ENCODE peak calls at places on chromosomes 1 and 21, in eight cellular contexts. F, K, H, S, D, Y, R and I are unnamed samples.

GRCh38 chr1:11340248-11340632 is 67.2 kb downstream of the UBIAD1 start:
- DNase-seq in S (no peak), Y (no peak), F (no peak), R (no peak), K (no peak), H (no peak), D (no peak), I (no peak)

GRCh38 chr1:100073531-100073930 is 59.2 kb downstream of the SASS6 start:
- DNase-seq in Y (no peak), F (no peak), D (no peak), H (no peak), S (no peak), R (no peak), K (no peak), I (no peak)

GRCh38 chr1:9068971-9069323 is 488 bp downstream of the SLC2A5 start:
- DNase-seq in F (no peak), D (no peak), Y (no peak), K (no peak), S (no peak), R (no peak), H (no peak), I (no peak)

GRCh38 chr1:157968503-157968902 is 24.9 kb upstream of the KIRREL1 start:
- DNase-seq in H (no peak), S (peak), Y (no peak), D (peak), R (no peak), K (no peak), F (no peak), I (peak)

GRCh38 chr21:38916214-38916964 is 110.7 kb downstream of the ETS2 start:
- DNase-seq in H (no peak), K (no peak), F (no peak), S (no peak), D (no peak), Y (no peak), R (no peak), I (no peak)

GRCh38 chr1:110064576-110065337 is 5.7 kb downstream of the ALX3 start:
- DNase-seq in H (no peak), S (no peak), R (no peak), F (no peak), K (no peak), D (no peak), Y (no peak), I (no peak)

GRCh38 chr1:24501371-24502167 is 1.1 kb upstream of the RCAN3 start:
- DNase-seq in F (no peak), D (no peak), Y (no peak), K (peak), R (no peak), S (no peak), H (no peak), I (no peak)

GRCh38 chr1:226983998-226984364 is 43.9 kb downstream of the COQ8A start:
- DNase-seq in D (no peak), F (no peak), K (no peak), Y (no peak), H (no peak), R (no peak), S (no peak), I (no peak)

GRCh38 chr1:234699795-234700665 is 90.1 kb upstream of the IRF2BP2 start:
- DNase-seq in F (no peak), K (no peak), D (peak), H (peak), S (peak), Y (no peak), R (no peak), I (peak)

GRCh38 chr1:211485480-211485857 is 6.5 kb downstream of the RD3 start:
- DNase-seq in F (no peak), Y (no peak), K (peak), R (no peak), D (no peak), S (no peak), H (no peak), I (no peak)

GRCh38 chr1:51792864-51793263 is 85.7 kb downstream of the NRDC start:
- DNase-seq in F (peak), R (no peak), H (no peak), K (no peak), Y (no peak), D (peak), S (no peak), I (peak)

GRCh38 chr1:175539986-175540385 is 203.4 kb downstream of the TNR start:
- DNase-seq in Y (no peak), F (no peak), H (no peak), K (no peak), S (no peak), R (no peak), D (no peak), I (no peak)

GRCh38 chr1:13628218-13628617 is 44.6 kb downstream of the PDPN start:
- DNase-seq in D (peak), S (no peak), R (no peak), F (no peak), H (no peak), Y (no peak), K (no peak), I (no peak)

GRCh38 chr21:32574946-32575925 is 10.1 kb downstream of the TCP10L start:
- DNase-seq in D (no peak), R (no peak), Y (no peak), K (no peak), F (no peak), H (no peak), S (no peak), I (no peak)

GRCh38 chr1:247528812-247529474 is 7.3 kb downstream of the OR2C3 start:
- DNase-seq in S (no peak), R (no peak), K (no peak), D (no peak), F (no peak), H (no peak), Y (no peak), I (no peak)

GRCh38 chr1:26224606-26225005 is 9.4 kb upstream of the CEP85 start:
- DNase-seq in H (no peak), F (no peak), D (no peak), S (no peak), K (no peak), R (no peak), Y (no peak), I (no peak)

DNA sequence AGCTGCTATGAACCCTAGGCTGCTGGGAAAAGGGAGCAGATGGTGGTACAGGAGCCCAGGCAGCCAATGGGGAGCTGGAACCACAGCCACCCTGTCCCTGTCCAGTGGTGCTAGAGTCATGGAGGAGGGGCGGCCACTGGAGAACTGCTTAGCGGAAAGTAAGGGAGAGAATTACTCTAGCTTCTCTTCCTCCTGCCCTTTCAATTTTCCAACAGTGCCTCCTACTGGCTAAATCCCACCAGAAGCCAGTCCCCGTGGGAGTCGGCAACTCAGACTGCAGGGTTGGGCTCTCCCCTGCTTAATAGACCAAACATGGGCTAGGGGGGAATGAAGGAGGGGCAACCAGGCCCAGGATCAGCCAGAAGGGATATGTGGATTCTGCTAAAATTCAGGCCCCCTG is 154.5 kb downstream of the ACTL8 start:
- DNase-seq in K (no peak), R (peak), H (no peak), D (peak), F (no peak), S (no peak), Y (peak), I (no peak)
- TF ChIP-seq CTCF in K (peak), R (no peak), H (no peak), D (peak), F (peak), S (no peak), Y (peak), I (peak)

GRCh38 chr1:235855811-235856429 is 10.8 kb downstream of the LYST start:
- DNase-seq in K (no peak), F (no peak), S (no peak), R (no peak), H (no peak), D (no peak), Y (no peak), I (no peak)
- TF ChIP-seq CTCF in K (no peak), F (no peak), S (no peak), R (no peak), H (no peak), D (no peak), Y (no peak), I (no peak)

GRCh38 chr1:225919906-225920305 is 4.1 kb downstream of the PYCR2 start:
- DNase-seq in F (peak), K (peak), H (no peak), R (no peak), Y (no peak), S (peak), D (peak), I (peak)

GRCh38 chr1:225923381-225923691 is 714 bp downstream of the PYCR2 start:
- DNase-seq in F (no peak), K (no peak), D (no peak), Y (no peak), S (no peak), R (no peak), H (no peak), I (no peak)

GRCh38 chr1:225926551-225927113 is 2.6 kb upstream of the PYCR2 start:
- DNase-seq in D (no peak), H (no peak), K (no peak), F (no peak), S (no peak), Y (no peak), R (no peak), I (no peak)

GRCh38 chr1:225921734-225922709 is 2.0 kb downstream of the PYCR2 start:
- DNase-seq in H (no peak), R (no peak), Y (no peak), K (no peak), F (no peak), D (no peak), S (no peak), I (no peak)

DNA sequence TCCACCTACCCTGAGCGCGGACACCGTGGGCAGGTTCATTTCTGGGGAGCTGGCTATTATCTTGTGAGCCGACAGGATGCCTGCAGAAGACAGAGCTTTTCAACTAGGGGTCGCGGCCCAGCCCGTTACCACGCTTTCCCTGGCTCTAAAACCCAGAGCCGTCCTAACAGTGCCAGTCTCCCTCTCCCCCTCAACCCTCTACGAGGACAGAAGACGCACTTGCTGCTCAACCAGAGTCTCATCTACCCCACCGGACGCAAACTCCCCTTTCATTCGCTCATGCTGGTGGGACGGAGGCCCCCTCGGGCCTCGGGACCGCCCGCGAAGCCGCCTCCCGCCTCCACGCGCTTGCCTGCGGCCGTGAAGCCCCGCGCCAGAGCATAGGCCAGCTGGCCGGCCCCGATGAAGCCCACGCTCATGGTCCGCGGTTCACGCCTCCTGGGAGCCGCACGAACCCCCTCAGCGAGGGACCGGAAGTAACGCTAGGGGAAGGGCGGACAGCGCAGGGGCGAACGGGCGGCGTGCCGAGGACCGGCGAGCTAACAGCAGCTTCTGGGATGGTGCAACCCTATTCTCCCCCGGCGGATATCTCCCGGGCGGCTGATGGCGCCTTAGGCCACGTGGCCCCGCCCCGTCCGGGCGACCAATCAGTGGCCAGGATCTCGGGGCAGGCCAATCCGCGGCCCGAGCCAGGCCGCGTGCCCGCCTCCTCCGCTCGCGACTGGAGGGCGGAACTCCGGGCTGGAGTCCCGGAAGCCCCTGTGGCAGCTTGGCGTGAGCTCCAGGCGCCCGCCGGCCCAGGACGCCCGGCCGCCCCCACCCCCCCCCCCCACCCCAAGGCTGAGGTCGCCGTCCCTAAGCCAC is at the start of gene PYCR2:
- DNase-seq in S (peak), K (peak), Y (peak), D (peak), H (peak), F (peak), R (peak), I (peak)
- TF ChIP-seq CTCF in S (no peak), K (no peak), Y (no peak), D (no peak), H (no peak), F (no peak), R (no peak), I (no peak)

DNA sequence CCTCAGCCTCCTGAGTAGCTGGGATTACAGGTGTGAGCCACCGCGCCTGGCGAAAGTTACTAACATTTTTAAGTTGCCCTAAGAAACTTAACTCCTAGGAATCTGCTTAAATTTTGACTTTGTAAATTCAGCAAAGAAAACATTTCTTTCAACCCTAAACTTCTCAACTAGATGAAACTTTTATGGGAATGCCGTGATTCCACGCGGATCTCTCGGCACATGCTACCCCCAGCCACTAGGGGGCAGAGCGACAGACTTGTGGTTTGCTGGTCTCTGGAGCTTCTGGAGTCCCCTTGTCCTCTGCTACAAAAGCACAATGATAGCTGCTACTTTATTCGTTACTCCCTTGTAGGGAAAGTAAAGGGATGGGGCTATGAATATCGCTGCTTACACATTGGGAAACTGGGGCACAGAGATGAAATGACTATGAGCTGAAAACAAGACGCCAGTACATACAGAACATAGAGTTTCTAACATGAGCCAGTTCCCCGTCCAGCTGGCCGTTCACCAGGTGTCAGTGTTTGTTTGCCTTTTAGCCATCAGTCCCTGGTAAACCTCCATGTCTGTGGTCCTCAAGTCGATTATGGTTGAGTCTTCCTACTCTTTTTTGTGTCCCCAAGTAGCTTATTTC is 114.7 kb downstream of the PBX1 start:
- DNase-seq in F (no peak), Y (peak), R (peak), D (no peak), S (peak), H (no peak), K (no peak), I (no peak)
- TF ChIP-seq CTCF in F (peak), Y (peak), R (peak), D (peak), S (peak), H (peak), K (no peak), I (peak)